ENCODE peak calls at places on chromosomes 12 and 14, in seven cellular contexts. One of them, this sample, is unnamed.

GRCh38 chr12:4210158-4210557 is 63.4 kb upstream of the CCND2 start:
- DNase-seq in A549: no peak
- DNase-seq in IMR-90: no peak
- DNase-seq in transverse colon: no peak
- DNase-seq in sigmoid colon: no peak
- DNase-seq in body of pancreas: no peak
- DNase-seq in heart left ventricle: no peak
- DNase-seq in this sample: no peak

GRCh38 chr14:63205850-63206249 is 1.6 kb downstream of the RHOJ start:
- DNase-seq in body of pancreas: no peak
- DNase-seq in A549: no peak
- DNase-seq in heart left ventricle: no peak
- DNase-seq in sigmoid colon: no peak
- DNase-seq in transverse colon: no peak
- DNase-seq in IMR-90: peak
- DNase-seq in this sample: no peak

GRCh38 chr12:50925342-50925651 is 27.0 kb upstream of the HIGD1C start:
- DNase-seq in A549: no peak
- DNase-seq in sigmoid colon: no peak
- DNase-seq in IMR-90: no peak
- DNase-seq in heart left ventricle: no peak
- DNase-seq in body of pancreas: peak
- DNase-seq in transverse colon: peak
- DNase-seq in this sample: no peak

GRCh38 chr12:26274441-26275312 is 79.3 kb downstream of the SSPN start:
- DNase-seq in IMR-90: peak
- DNase-seq in A549: peak
- DNase-seq in transverse colon: peak
- DNase-seq in sigmoid colon: peak
- DNase-seq in heart left ventricle: peak
- DNase-seq in body of pancreas: peak
- DNase-seq in this sample: peak

GRCh38 chr12:90065301-90065801 is 356.7 kb upstream of the ATP2B1 start:
- DNase-seq in body of pancreas: no peak
- DNase-seq in sigmoid colon: no peak
- DNase-seq in transverse colon: no peak
- DNase-seq in heart left ventricle: no peak
- DNase-seq in A549: no peak
- DNase-seq in IMR-90: no peak
- DNase-seq in this sample: no peak

GRCh38 chr12:132351751-132352495 is 22.5 kb upstream of the GALNT9 start:
- DNase-seq in A549: no peak
- DNase-seq in transverse colon: no peak
- DNase-seq in heart left ventricle: no peak
- DNase-seq in sigmoid colon: no peak
- DNase-seq in body of pancreas: no peak
- DNase-seq in IMR-90: no peak
- DNase-seq in this sample: no peak

GRCh38 chr14:61218765-61219164 is 62.4 kb downstream of the TMEM30B start:
- DNase-seq in A549: no peak
- DNase-seq in transverse colon: no peak
- DNase-seq in heart left ventricle: peak
- DNase-seq in sigmoid colon: no peak
- DNase-seq in IMR-90: no peak
- DNase-seq in body of pancreas: no peak
- DNase-seq in this sample: no peak

GRCh38 chr14:79275367-79275655 is 936.0 kb downstream of the DIO2 start:
- DNase-seq in IMR-90: peak
- DNase-seq in A549: no peak
- DNase-seq in body of pancreas: no peak
- DNase-seq in heart left ventricle: no peak
- DNase-seq in sigmoid colon: no peak
- DNase-seq in transverse colon: no peak
- DNase-seq in this sample: no peak

GRCh38 chr12:109423392-109423791 is 53.7 kb downstream of the KCTD10 start:
- DNase-seq in body of pancreas: no peak
- DNase-seq in heart left ventricle: no peak
- DNase-seq in IMR-90: no peak
- DNase-seq in sigmoid colon: no peak
- DNase-seq in A549: no peak
- DNase-seq in transverse colon: no peak
- DNase-seq in this sample: no peak

GRCh38 chr12:26134540-26134939 is 9.7 kb upstream of the BHLHE41 start:
- DNase-seq in A549: no peak
- DNase-seq in transverse colon: no peak
- DNase-seq in body of pancreas: no peak
- DNase-seq in IMR-90: no peak
- DNase-seq in sigmoid colon: no peak
- DNase-seq in heart left ventricle: no peak
- DNase-seq in this sample: no peak

GRCh38 chr12:57591567-57592325 is 754 bp downstream of the PIP4K2C start:
- DNase-seq in heart left ventricle: no peak
- DNase-seq in transverse colon: peak
- DNase-seq in body of pancreas: no peak
- DNase-seq in sigmoid colon: no peak
- DNase-seq in IMR-90: peak
- DNase-seq in A549: peak
- DNase-seq in this sample: peak

GRCh38 chr12:111322336-111323250 is 46.3 kb downstream of the PHETA1 start:
- DNase-seq in transverse colon: no peak
- DNase-seq in heart left ventricle: peak
- DNase-seq in sigmoid colon: peak
- DNase-seq in IMR-90: no peak
- DNase-seq in body of pancreas: peak
- DNase-seq in A549: no peak
- DNase-seq in this sample: no peak

GRCh38 chr12:31896514-31897039 is 62.6 kb upstream of the RESF1 start:
- DNase-seq in A549: no peak
- DNase-seq in IMR-90: peak
- DNase-seq in transverse colon: peak
- DNase-seq in body of pancreas: peak
- DNase-seq in heart left ventricle: no peak
- DNase-seq in sigmoid colon: no peak
- DNase-seq in this sample: no peak

GRCh38 chr14:104509673-104510072 is 69.9 kb upstream of the C14orf180 start:
- DNase-seq in IMR-90: no peak
- DNase-seq in transverse colon: no peak
- DNase-seq in A549: no peak
- DNase-seq in sigmoid colon: no peak
- DNase-seq in body of pancreas: no peak
- DNase-seq in heart left ventricle: no peak
- DNase-seq in this sample: no peak

GRCh38 chr12:109800536-109800935 is 32.7 kb downstream of the TRPV4 start:
- DNase-seq in IMR-90: no peak
- DNase-seq in sigmoid colon: no peak
- DNase-seq in body of pancreas: no peak
- DNase-seq in heart left ventricle: no peak
- DNase-seq in A549: no peak
- DNase-seq in transverse colon: no peak
- DNase-seq in this sample: no peak

GRCh38 chr12:104201238-104202001 is 14.2 kb upstream of the TXNRD1 start:
- DNase-seq in sigmoid colon: no peak
- DNase-seq in A549: peak
- DNase-seq in IMR-90: peak
- DNase-seq in heart left ventricle: no peak
- DNase-seq in body of pancreas: peak
- DNase-seq in transverse colon: peak
- DNase-seq in this sample: peak

GRCh38 chr14:32027255-32027939 is 49.7 kb upstream of the ARHGAP5 start:
- DNase-seq in transverse colon: no peak
- DNase-seq in heart left ventricle: no peak
- DNase-seq in body of pancreas: no peak
- DNase-seq in IMR-90: peak
- DNase-seq in sigmoid colon: no peak
- DNase-seq in A549: peak
- DNase-seq in this sample: no peak

GRCh38 chr14:102966256-102966655 is 43.8 kb downstream of the AMN start:
- DNase-seq in transverse colon: no peak
- DNase-seq in body of pancreas: no peak
- DNase-seq in A549: no peak
- DNase-seq in heart left ventricle: no peak
- DNase-seq in IMR-90: no peak
- DNase-seq in sigmoid colon: no peak
- DNase-seq in this sample: no peak

GRCh38 chr12:26113194-26113654 is 11.6 kb downstream of the BHLHE41 start:
- DNase-seq in A549: no peak
- DNase-seq in sigmoid colon: no peak
- DNase-seq in body of pancreas: peak
- DNase-seq in transverse colon: no peak
- DNase-seq in IMR-90: no peak
- DNase-seq in heart left ventricle: peak
- DNase-seq in this sample: peak

GRCh38 chr12:116718578-116719454 is 19.1 kb downstream of the SPRING1 start:
- DNase-seq in transverse colon: no peak
- DNase-seq in sigmoid colon: no peak
- DNase-seq in body of pancreas: no peak
- DNase-seq in IMR-90: peak
- DNase-seq in heart left ventricle: no peak
- DNase-seq in A549: no peak
- DNase-seq in this sample: no peak

GRCh38 chr14:32933623-32933942 is 5.1 kb upstream of the NPAS3 start:
- DNase-seq in transverse colon: no peak
- DNase-seq in IMR-90: no peak
- DNase-seq in body of pancreas: no peak
- DNase-seq in A549: no peak
- DNase-seq in heart left ventricle: no peak
- DNase-seq in sigmoid colon: no peak
- DNase-seq in this sample: no peak

GRCh38 chr14:98580131-98580678 is 691.8 kb downstream of the BCL11B start:
- DNase-seq in body of pancreas: no peak
- DNase-seq in transverse colon: no peak
- DNase-seq in IMR-90: no peak
- DNase-seq in A549: no peak
- DNase-seq in sigmoid colon: no peak
- DNase-seq in heart left ventricle: no peak
- DNase-seq in this sample: no peak

GRCh38 chr12:79422060-79422812 is 268.5 kb downstream of the PAWR start:
- DNase-seq in transverse colon: no peak
- DNase-seq in sigmoid colon: no peak
- DNase-seq in body of pancreas: no peak
- DNase-seq in A549: no peak
- DNase-seq in IMR-90: no peak
- DNase-seq in heart left ventricle: no peak
- DNase-seq in this sample: no peak

GRCh38 chr14:49050836-49051235 is 535.3 kb downstream of the RPS29 start:
- DNase-seq in heart left ventricle: no peak
- DNase-seq in transverse colon: no peak
- DNase-seq in body of pancreas: no peak
- DNase-seq in sigmoid colon: no peak
- DNase-seq in IMR-90: peak
- DNase-seq in A549: no peak
- DNase-seq in this sample: no peak

GRCh38 chr12:12072064-12072760 is 1.5 kb downstream of the BCL2L14 start:
- DNase-seq in body of pancreas: peak
- DNase-seq in sigmoid colon: no peak
- DNase-seq in A549: no peak
- DNase-seq in transverse colon: peak
- DNase-seq in IMR-90: no peak
- DNase-seq in heart left ventricle: no peak
- DNase-seq in this sample: peak

GRCh38 chr12:43288666-43289065 is 263.3 kb downstream of the ADAMTS20 start:
- DNase-seq in heart left ventricle: no peak
- DNase-seq in transverse colon: no peak
- DNase-seq in A549: no peak
- DNase-seq in body of pancreas: no peak
- DNase-seq in IMR-90: peak
- DNase-seq in sigmoid colon: no peak
- DNase-seq in this sample: no peak

GRCh38 chr12:29640589-29641345 is 143.0 kb downstream of the TMTC1 start:
- DNase-seq in transverse colon: no peak
- DNase-seq in sigmoid colon: no peak
- DNase-seq in heart left ventricle: peak
- DNase-seq in A549: no peak
- DNase-seq in IMR-90: peak
- DNase-seq in body of pancreas: no peak
- DNase-seq in this sample: peak
- TF ChIP-seq POLR2A in transverse colon: no peak
- TF ChIP-seq POLR2A in sigmoid colon: no peak
- TF ChIP-seq POLR2A in heart left ventricle: no peak
- TF ChIP-seq POLR2A in A549: no peak
- TF ChIP-seq POLR2A in IMR-90: no peak
- TF ChIP-seq POLR2A in body of pancreas: no peak
- TF ChIP-seq POLR2A in this sample: no peak

GRCh38 chr12:100528044-100528443 is 45.4 kb upstream of the GAS2L3 start:
- DNase-seq in IMR-90: no peak
- DNase-seq in heart left ventricle: no peak
- DNase-seq in body of pancreas: no peak
- DNase-seq in sigmoid colon: no peak
- DNase-seq in transverse colon: no peak
- DNase-seq in A549: no peak
- DNase-seq in this sample: no peak
- H3K27ac ChIP-seq in IMR-90: no peak
- H3K27ac ChIP-seq in heart left ventricle: no peak
- H3K27ac ChIP-seq in body of pancreas: no peak
- H3K27ac ChIP-seq in sigmoid colon: no peak
- H3K27ac ChIP-seq in transverse colon: no peak
- H3K27ac ChIP-seq in A549: peak
- H3K27ac ChIP-seq in this sample: no peak

GRCh38 chr12:94459773-94460593 is at the start of gene CEP83:
- DNase-seq in heart left ventricle: peak
- DNase-seq in IMR-90: peak
- DNase-seq in A549: peak
- DNase-seq in sigmoid colon: peak
- DNase-seq in transverse colon: peak
- DNase-seq in body of pancreas: peak
- DNase-seq in this sample: peak
- TF ChIP-seq POLR2A in heart left ventricle: no peak
- TF ChIP-seq POLR2A in IMR-90: peak
- TF ChIP-seq POLR2A in A549: peak
- TF ChIP-seq POLR2A in sigmoid colon: peak
- TF ChIP-seq POLR2A in transverse colon: peak
- TF ChIP-seq POLR2A in body of pancreas: peak
- TF ChIP-seq POLR2A in this sample: peak

GRCh38 chr14:100840286-100840685 is 14.4 kb downstream of the MEG3 start:
- DNase-seq in transverse colon: no peak
- DNase-seq in sigmoid colon: no peak
- DNase-seq in heart left ventricle: no peak
- DNase-seq in IMR-90: no peak
- DNase-seq in body of pancreas: no peak
- DNase-seq in A549: no peak
- DNase-seq in this sample: no peak

GRCh38 chr14:100842799-100843198 is 16.9 kb downstream of the MEG3 start:
- DNase-seq in A549: no peak
- DNase-seq in transverse colon: no peak
- DNase-seq in IMR-90: peak
- DNase-seq in body of pancreas: no peak
- DNase-seq in heart left ventricle: no peak
- DNase-seq in sigmoid colon: no peak
- DNase-seq in this sample: no peak

GRCh38 chr14:100840751-100841444 is 15.0 kb downstream of the MEG3 start:
- DNase-seq in A549: no peak
- DNase-seq in heart left ventricle: no peak
- DNase-seq in transverse colon: no peak
- DNase-seq in sigmoid colon: no peak
- DNase-seq in body of pancreas: no peak
- DNase-seq in IMR-90: no peak
- DNase-seq in this sample: no peak

GRCh38 chr14:100839573-100840175 is 13.8 kb downstream of the MEG3 start:
- DNase-seq in sigmoid colon: no peak
- DNase-seq in IMR-90: no peak
- DNase-seq in heart left ventricle: no peak
- DNase-seq in body of pancreas: no peak
- DNase-seq in transverse colon: no peak
- DNase-seq in A549: no peak
- DNase-seq in this sample: no peak

GRCh38 chr14:100841445-100842403 is 15.8 kb downstream of the MEG3 start:
- DNase-seq in sigmoid colon: no peak
- DNase-seq in A549: no peak
- DNase-seq in body of pancreas: no peak
- DNase-seq in IMR-90: no peak
- DNase-seq in heart left ventricle: no peak
- DNase-seq in transverse colon: no peak
- DNase-seq in this sample: no peak
- H3K27ac ChIP-seq in sigmoid colon: no peak
- H3K27ac ChIP-seq in A549: no peak
- H3K27ac ChIP-seq in body of pancreas: no peak
- H3K27ac ChIP-seq in IMR-90: peak
- H3K27ac ChIP-seq in heart left ventricle: no peak
- H3K27ac ChIP-seq in transverse colon: no peak
- H3K27ac ChIP-seq in this sample: no peak

This sample was measured in right lobe of liver.